ENCODE peak calls at places on chromosomes 7 and 10, in four cellular contexts. V is SK-MEL-5, Y is amniotic stem cell, O is ACHN. A is an unnamed sample.

GRCh38 chr10:30553625-30554442 is 75.7 kb downstream of the LYZL2 start:
- DNase-seq in V (no peak), Y (no peak), O (no peak), A (no peak)

GRCh38 chr10:90930971-90931841 is 10.3 kb upstream of the ANKRD1 start:
- DNase-seq in V (peak), Y (peak), O (no peak), A (peak)

GRCh38 chr7:157614457-157615020 is 277.7 kb downstream of the DNAJB6 start:
- DNase-seq in V (no peak), Y (no peak), O (no peak), A (no peak)

GRCh38 chr7:132739271-132739955 is 163.1 kb upstream of the PLXNA4 start:
- DNase-seq in V (no peak), Y (peak), O (peak), A (peak)

GRCh38 chr7:103632972-103633371 is 187.0 kb upstream of the SLC26A5 start:
- DNase-seq in V (no peak), Y (no peak), O (no peak), A (no peak)

GRCh38 chr7:84149573-84149972 is 45.0 kb downstream of the SEMA3A start:
- DNase-seq in V (no peak), Y (no peak), O (no peak), A (peak)

GRCh38 chr10:86630079-86630478 is 24.3 kb upstream of the OPN4 start:
- DNase-seq in V (no peak), Y (no peak), O (no peak), A (no peak)

GRCh38 chr7:18119985-18120384 is 92.3 kb upstream of the PRPS1L1 start:
- DNase-seq in V (peak), Y (no peak), O (peak), A (no peak)

GRCh38 chr7:18824157-18824556 is 293.3 kb downstream of the TWIST1 start:
- DNase-seq in V (no peak), Y (no peak), O (no peak), A (no peak)

GRCh38 chr10:80320377-80320776 is 30.9 kb upstream of the MAT1A start:
- DNase-seq in V (no peak), Y (no peak), O (no peak), A (no peak)

GRCh38 chr10:130111115-130111847 is 651 bp upstream of the C10orf143 start:
- DNase-seq in V (peak), Y (peak), O (peak), A (peak)

GRCh38 chr7:116672596-116673503 is 854 bp downstream of the MET start:
- DNase-seq in V (peak), Y (no peak), O (peak), A (no peak)

GRCh38 chr10:122271076-122271475 is at the start of gene BTBD16:
- DNase-seq in V (no peak), Y (no peak), O (no peak), A (no peak)

GRCh38 chr7:121366852-121367431 is 29.2 kb downstream of the FAM3C start:
- DNase-seq in V (peak), Y (no peak), O (peak), A (peak)